ENCODE peak calls at places on chromosome 21, in ten cellular contexts. Q, A, V, T, F, K, P, O, D and U are unnamed samples.

GRCh38 chr21:42731264-42732032 is 78.0 kb downstream of the PDE9A start:
- DNase-seq in T (no peak), F (no peak), O (no peak), K (no peak), D (no peak), V (no peak), P (no peak), A (peak; percentile 95), Q (peak; percentile 51), U (peak; percentile 67)

GRCh38 chr21:43866233-43866632 is 1.2 kb downstream of the AGPAT3 start:
- DNase-seq in D (peak; percentile 76), K (peak; percentile 52), Q (no peak), O (no peak), P (peak; percentile 65), F (peak; percentile 58), A (peak; percentile 30), V (peak; percentile 33), T (peak; percentile 39), U (no peak)

GRCh38 chr21:41877901-41878830 is 978 bp downstream of the PRDM15 start:
- DNase-seq in T (no peak), Q (no peak), D (peak; percentile 81), V (peak; percentile 31), O (peak; percentile 44), A (peak; percentile 41), K (peak; percentile 60), F (peak; percentile 63), P (no peak), U (no peak)

GRCh38 chr21:32886339-32886738 is 114.8 kb upstream of the PAXBP1 start:
- DNase-seq in A (peak; percentile 55), Q (no peak), D (no peak), K (no peak), V (no peak), F (no peak), P (no peak), O (no peak), T (no peak), U (no peak)

GRCh38 chr21:18244721-18245486 is at the start of gene CHODL:
- DNase-seq in F (peak; percentile 12), A (no peak), D (no peak), K (no peak), Q (peak; percentile 25), V (no peak), P (peak; percentile 14), O (peak; percentile 69), T (no peak), U (no peak)

GRCh38 chr21:45158491-45159423 is 84.4 kb downstream of the ADARB1 start:
- DNase-seq in O (no peak), T (no peak), D (no peak), K (no peak), F (peak; percentile 44), Q (no peak), A (no peak), V (no peak), P (no peak), U (no peak)

GRCh38 chr21:46314441-46315020 is 9.1 kb downstream of the C21orf58 start:
- DNase-seq in K (no peak), T (no peak), A (no peak), P (no peak), V (no peak), O (no peak), D (no peak), Q (no peak), F (no peak), U (no peak)

GRCh38 chr21:46039891-46040660 is 57.8 kb upstream of the COL6A2 start:
- DNase-seq in D (no peak), V (no peak), P (no peak), T (no peak), K (no peak), F (no peak), Q (no peak), O (no peak), A (no peak), U (no peak)